ENCODE peak calls at places on chromosomes 1 and 21, in five cellular contexts. One of them, this sample, is unnamed.
A peak's percentile ranks its signal among the peaks of the same experiment; 100 is the strongest.

GRCh38 chr1:228154021-228154684 is 4.4 kb downstream of the GJC2 start:
- DNase-seq in Caki2: no peak
- DNase-seq in NCI-H1105 treated with DMSO at 0.1 percent for 48 hours: no peak
- DNase-seq in Calu3: no peak
- DNase-seq in A549: no peak
- DNase-seq in this sample: no peak

GRCh38 chr1:28123461-28123961 is 35.1 kb upstream of the EYA3 start:
- DNase-seq in A549: peak; percentile 62
- DNase-seq in Caki2: no peak
- DNase-seq in NCI-H1105 treated with DMSO at 0.1 percent for 48 hours: no peak
- DNase-seq in Calu3: no peak
- DNase-seq in this sample: no peak

GRCh38 chr1:154263465-154264332 is 8.7 kb upstream of the HAX1 start:
- DNase-seq in Caki2: no peak
- DNase-seq in NCI-H1105 treated with DMSO at 0.1 percent for 48 hours: no peak
- DNase-seq in Calu3: no peak
- DNase-seq in A549: no peak
- DNase-seq in this sample: no peak

GRCh38 chr1:26686795-26687194 is 9.0 kb upstream of the ARID1A start:
- DNase-seq in Caki2: no peak
- DNase-seq in A549: no peak
- DNase-seq in Calu3: no peak
- DNase-seq in NCI-H1105 treated with DMSO at 0.1 percent for 48 hours: no peak
- DNase-seq in this sample: no peak

GRCh38 chr1:38779491-38779890 is 80.1 kb downstream of the RRAGC start:
- DNase-seq in Calu3: no peak
- DNase-seq in NCI-H1105 treated with DMSO at 0.1 percent for 48 hours: no peak
- DNase-seq in A549: no peak
- DNase-seq in Caki2: no peak
- DNase-seq in this sample: no peak

GRCh38 chr1:205343431-205344009 is 13.2 kb downstream of the KLHDC8A start:
- DNase-seq in Calu3: no peak
- DNase-seq in NCI-H1105 treated with DMSO at 0.1 percent for 48 hours: peak; percentile 27
- DNase-seq in A549: peak; percentile 69
- DNase-seq in Caki2: no peak
- DNase-seq in this sample: no peak

GRCh38 chr1:2789164-2789985 is 12.1 kb downstream of the TTC34 start:
- DNase-seq in NCI-H1105 treated with DMSO at 0.1 percent for 48 hours: no peak
- DNase-seq in Calu3: no peak
- DNase-seq in A549: no peak
- DNase-seq in Caki2: no peak
- DNase-seq in this sample: no peak

GRCh38 chr1:235129774-235130570 is 1.3 kb upstream of the TOMM20 start:
- DNase-seq in Caki2: no peak
- DNase-seq in A549: no peak
- DNase-seq in Calu3: no peak
- DNase-seq in NCI-H1105 treated with DMSO at 0.1 percent for 48 hours: no peak
- DNase-seq in this sample: no peak

GRCh38 chr1:5916572-5917280 is 75.5 kb downstream of the NPHP4 start:
- DNase-seq in Calu3: no peak
- DNase-seq in NCI-H1105 treated with DMSO at 0.1 percent for 48 hours: no peak
- DNase-seq in Caki2: no peak
- DNase-seq in A549: no peak
- DNase-seq in this sample: no peak

GRCh38 chr1:183734600-183735036 is 70.3 kb upstream of the RGL1 start:
- DNase-seq in Caki2: no peak
- DNase-seq in Calu3: no peak
- DNase-seq in A549: no peak
- DNase-seq in NCI-H1105 treated with DMSO at 0.1 percent for 48 hours: no peak
- DNase-seq in this sample: no peak

GRCh38 chr21:46660505-46660904 is 25.0 kb downstream of the PRMT2 start:
- DNase-seq in NCI-H1105 treated with DMSO at 0.1 percent for 48 hours: no peak
- DNase-seq in Calu3: no peak
- DNase-seq in A549: no peak
- DNase-seq in Caki2: no peak
- DNase-seq in this sample: no peak

This sample was measured in GM10248.